ENCODE peak calls at places on chromosomes 6 and 20, in eight cellular contexts. O is NCI-H1694 treated with DMSO at 0.1 percent for 48 hours; W is stimulated activated CD4-positive, alpha-beta T cell treated with anti-CD3 and anti-CD28 coated beads, Interleukin-4, amount 100 ng/mL, for 24 hours; I is CD8-positive, alpha-beta T cell; K is left ventricle myocardium inferior; J is NCI-H345; F is NCI-H510A; R is erythroblast. D is an unnamed sample.

GRCh38 chr6:66496659-66497058 is 789.6 kb upstream of the EYS start:
- DNase-seq in O (no peak), W (no peak), I (no peak), K (no peak), J (peak; percentile 7), F (no peak), R (no peak), D (no peak)

GRCh38 chr20:6178537-6178936 is 55.7 kb upstream of the FERMT1 start:
- DNase-seq in O (peak; percentile 4), W (no peak), I (no peak), K (no peak), J (peak; percentile 47), F (no peak), R (peak; percentile 7), D (peak; percentile 2)

GRCh38 chr6:28742668-28743270 is 181.0 kb downstream of the TRIM27 start:
- DNase-seq in O (peak; percentile 20), W (no peak), I (no peak), K (no peak), J (no peak), F (no peak), R (peak; percentile 76), D (no peak)

GRCh38 chr6:44169886-44170570 is 11.4 kb downstream of the CAPN11 start:
- DNase-seq in O (no peak), W (no peak), I (no peak), K (no peak), J (no peak), F (no peak), R (peak; percentile 18), D (no peak)

GRCh38 chr6:136647363-136647763 is 97.1 kb upstream of the MAP7 start:
- DNase-seq in O (no peak), W (peak; percentile 57), I (no peak), K (no peak), J (no peak), F (no peak), R (no peak), D (no peak)

GRCh38 chr6:139152892-139153271 is 18.0 kb downstream of the HECA start:
- DNase-seq in O (no peak), W (peak; percentile 40), I (no peak), K (no peak), J (no peak), F (no peak), R (no peak), D (no peak)

GRCh38 chr20:49656304-49656703 is 57.4 kb downstream of the B4GALT5 start:
- DNase-seq in O (no peak), W (no peak), I (no peak), K (no peak), J (peak; percentile 82), F (no peak), R (no peak), D (no peak)

GRCh38 chr20:62161347-62161746 is 17.8 kb downstream of the SS18L1 start:
- DNase-seq in O (no peak), W (no peak), I (no peak), K (no peak), J (no peak), F (no peak), R (no peak), D (no peak)

GRCh38 chr6:113684382-113684901 is 172.7 kb upstream of the MARCKS start:
- DNase-seq in O (no peak), W (no peak), I (no peak), K (no peak), J (no peak), F (no peak), R (no peak), D (no peak)

GRCh38 chr6:140774080-140774505 is 1358.6 kb upstream of the GJE1 start:
- DNase-seq in O (no peak), W (no peak), I (no peak), K (no peak), J (peak; percentile 40), F (no peak), R (no peak), D (no peak)

GRCh38 chr6:166949533-166950442 is 6.6 kb downstream of the RNASET2 start:
- DNase-seq in O (no peak), W (no peak), I (no peak), K (no peak), J (no peak), F (no peak), R (no peak), D (no peak)

GRCh38 chr6:130933712-130934200 is 106.5 kb downstream of the SMLR1 start:
- DNase-seq in O (no peak), W (no peak), I (no peak), K (no peak), J (no peak), F (no peak), R (no peak), D (peak; percentile 10)

GRCh38 chr6:143215363-143215762 is 154.7 kb downstream of the AIG1 start:
- DNase-seq in O (no peak), W (no peak), I (no peak), K (no peak), J (no peak), F (no peak), R (no peak), D (no peak)

GRCh38 chr20:61686081-61686936 is 379.4 kb downstream of the TAF4 start:
- DNase-seq in O (no peak), W (no peak), I (no peak), K (no peak), J (no peak), F (no peak), R (no peak), D (no peak)

GRCh38 chr6:70680396-70680795 is 12.7 kb downstream of the SMAP1 start:
- DNase-seq in O (no peak), W (no peak), I (no peak), K (no peak), J (no peak), F (no peak), R (no peak), D (no peak)

GRCh38 chr20:46550441-46550840 is at the start of gene OCSTAMP:
- DNase-seq in O (no peak), W (no peak), I (no peak), K (no peak), J (no peak), F (no peak), R (no peak), D (no peak)

GRCh38 chr6:170063431-170063830 is 227.4 kb downstream of the DLL1 start:
- DNase-seq in O (no peak), W (no peak), I (no peak), K (no peak), J (no peak), F (no peak), R (no peak), D (no peak)

GRCh38 chr6:142530566-142530965 is 228.8 kb downstream of the ADGRG6 start:
- DNase-seq in O (no peak), W (no peak), I (no peak), K (no peak), J (no peak), F (no peak), R (no peak), D (no peak)

GRCh38 chr6:167115054-167115453 is 7.8 kb upstream of the CCR6 start:
- DNase-seq in O (no peak), W (no peak), I (no peak), K (no peak), J (no peak), F (no peak), R (no peak), D (no peak)

GRCh38 chr6:163806761-163807499 is 392.4 kb downstream of the QKI start:
- DNase-seq in O (no peak), W (no peak), I (no peak), K (no peak), J (no peak), F (no peak), R (no peak), D (no peak)

GRCh38 chr20:56373942-56374341 is 15.2 kb downstream of the FAM210B start:
- DNase-seq in O (peak; percentile 2), W (peak; percentile 9), I (no peak), K (no peak), J (no peak), F (no peak), R (peak; percentile 27), D (no peak)

GRCh38 chr6:144144996-144145395 is 5.3 kb upstream of the STX11 start:
- DNase-seq in O (no peak), W (no peak), I (no peak), K (no peak), J (no peak), F (no peak), R (no peak), D (no peak)

GRCh38 chr6:70479236-70479635 is 65.9 kb downstream of the FAM135A start:
- DNase-seq in O (peak; percentile 2), W (no peak), I (no peak), K (no peak), J (peak; percentile 53), F (no peak), R (no peak), D (no peak)

GRCh38 chr6:165876568-165876967 is 213.5 kb upstream of the PDE10A start:
- DNase-seq in O (no peak), W (no peak), I (no peak), K (peak; percentile 69), J (no peak), F (no peak), R (no peak), D (no peak)

GRCh38 chr20:52972190-52972937 is at the start of gene TSHZ2:
- DNase-seq in O (peak; percentile 46), W (peak; percentile 67), I (no peak), K (peak; percentile 26), J (peak; percentile 77), F (peak; percentile 49), R (no peak), D (peak; percentile 26)

GRCh38 chr6:33974030-33974429 is 170.2 kb upstream of the MLN start:
- DNase-seq in O (no peak), W (no peak), I (no peak), K (no peak), J (no peak), F (no peak), R (no peak), D (no peak)